ENCODE peak calls at places on chromosomes 12 and 14, in five cellular contexts. K is SK-N-SH, F is psoas muscle, U is Karpas-422, M is adrenal gland. Y is an unnamed sample. For H3K4me1 and H3K36me3, the result is how much of the 10 kb centered on the place peaks cover.

GRCh38 chr14:47585447-47585846 is 90.0 kb downstream of the MDGA2 start:
- DNase-seq in M (no peak), K (no peak), F (no peak), U (no peak), Y (no peak)

GRCh38 chr12:63927511-63927910 is 83.0 kb downstream of the SRGAP1 start:
- DNase-seq in F (no peak), M (no peak), K (no peak), U (no peak), Y (no peak)

GRCh38 chr12:402127-402456 is 648 bp downstream of the CCDC77 start:
- DNase-seq in M (no peak), U (peak), F (no peak), K (peak), Y (no peak)

GRCh38 chr14:23324455-23324846 is 3.2 kb downstream of the PABPN1 start:
- DNase-seq in M (no peak), F (no peak), K (no peak), U (no peak), Y (no peak)

GRCh38 chr12:50764116-50764860 is 387 bp downstream of the ATF1 start:
- DNase-seq in M (peak), U (no peak), F (peak), K (peak), Y (no peak)

GRCh38 chr12:19140381-19141236 is 11.1 kb downstream of the PLEKHA5 start:
- DNase-seq in K (no peak), M (peak), U (no peak), F (no peak), Y (no peak)

GRCh38 chr12:121793501-121793835 is at the start of gene RHOF:
- DNase-seq in K (peak), U (peak), F (no peak), M (peak), Y (no peak)

GRCh38 chr12:98513379-98514318 is 1.7 kb upstream of the TMPO start:
- DNase-seq in M (no peak), F (no peak), K (no peak), U (peak), Y (no peak)

GRCh38 chr12:107586256-107586970 is 99.2 kb upstream of the PWP1 start:
- DNase-seq in K (no peak), M (no peak), U (no peak), F (no peak), Y (no peak)

GRCh38 chr14:93533864-93534263 is 103.1 kb downstream of the UNC79 start:
- DNase-seq in K (no peak), M (no peak), U (peak), F (no peak), Y (no peak)

GRCh38 chr12:131048611-131048990 is 94.9 kb downstream of the ADGRD1 start:
- DNase-seq in U (no peak), F (no peak), K (no peak), M (no peak), Y (no peak)

GRCh38 chr12:128844031-128844635 is 9.1 kb upstream of the GLT1D1 start:
- DNase-seq in M (no peak), U (no peak), F (no peak), K (peak), Y (no peak)

GRCh38 chr14:63287661-63288483 is 30.9 kb downstream of the GPHB5 start:
- DNase-seq in M (no peak), U (no peak), F (no peak), K (no peak), Y (no peak)

GRCh38 chr14:50816419-50817047 is 14.4 kb downstream of the NIN start:
- DNase-seq in U (no peak), K (no peak), M (no peak), F (no peak), Y (no peak)

GRCh38 chr12:119781804-119782203 is 95.3 kb downstream of the CIT start:
- DNase-seq in M (no peak), K (no peak), F (no peak), U (peak), Y (no peak)

GRCh38 chr14:33676135-33676566 is 274.7 kb downstream of the EGLN3 start:
- DNase-seq in U (peak), M (peak), F (no peak), K (peak), Y (no peak)

GRCh38 chr12:95802482-95803264 is 12.1 kb upstream of the NTN4 start:
- DNase-seq in U (no peak), M (no peak), K (no peak), F (no peak), Y (no peak)

GRCh38 chr12:129772463-129773169 is 131.2 kb downstream of the TMEM132D start:
- DNase-seq in U (no peak), F (no peak), K (no peak), M (no peak), Y (no peak)

GRCh38 chr12:108839011-108839889 is 18.1 kb downstream of the SSH1 start:
- DNase-seq in K (peak), M (peak), F (peak), U (no peak), Y (no peak)
- H3K4me1 ChIP-seq in K (under half), M (under half), F (half or more), U (under half), Y (half or more)

GRCh38 chr14:103662591-103662990 is 33.6 kb downstream of the KLC1 start:
- DNase-seq in F (no peak), U (no peak), K (no peak), M (no peak), Y (no peak)
- H3K36me3 ChIP-seq in F (half or more), U (under half), K (half or more), M (half or more), Y (under half)

GRCh38 chr14:65594153-65594881 is 181.8 kb downstream of the FUT8 start:
- DNase-seq in K (no peak), F (no peak), M (no peak), U (no peak), Y (no peak)
- H3K4me3 ChIP-seq in K (no peak), F (no peak), M (no peak), U (no peak), Y (no peak)

DNA sequence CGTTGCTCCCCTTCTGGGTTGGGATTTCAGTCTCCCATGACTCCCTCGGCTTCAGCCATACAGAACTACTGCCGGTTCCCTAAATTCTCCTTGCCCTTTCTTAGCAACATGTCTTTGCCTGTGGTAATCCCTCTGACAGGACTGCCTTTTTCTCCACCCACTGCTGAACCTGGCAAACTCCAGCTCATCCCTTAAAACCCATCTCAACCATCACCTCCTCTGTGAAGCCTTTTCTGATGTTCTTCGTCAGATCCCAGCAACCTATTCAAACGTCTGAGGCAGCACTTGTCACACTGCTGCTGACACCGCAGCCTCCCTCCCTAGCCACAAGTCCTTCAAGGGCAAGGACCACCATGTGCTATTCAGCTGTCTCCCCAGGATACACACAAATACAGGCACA is 10.2 kb upstream of the SMUG1 start:
- DNase-seq in F (no peak), U (no peak), K (no peak), M (no peak), Y (no peak)
- H3K4me1 ChIP-seq in F (under half), U (under half), K (under half), M (under half), Y (under half)

DNA sequence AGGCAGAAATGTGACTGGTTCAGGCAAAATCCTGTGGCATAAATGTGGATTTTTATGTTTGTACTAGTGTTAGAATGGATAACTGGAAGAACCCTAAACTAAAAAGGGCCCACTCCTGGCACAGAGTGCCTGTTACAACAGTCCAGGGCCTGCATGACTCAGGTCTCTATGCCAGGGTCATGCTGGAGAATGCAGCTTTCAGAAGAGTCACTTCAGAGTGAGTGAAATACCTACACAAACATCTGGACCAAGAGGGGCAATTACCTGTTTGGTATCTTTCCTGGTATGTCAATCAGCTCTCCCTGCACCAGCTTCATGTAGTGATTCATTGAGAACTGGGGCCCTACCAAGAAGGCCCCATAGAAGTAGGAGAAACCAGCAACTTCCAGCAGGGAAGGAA is 10.0 kb downstream of the EMG1 start:
- DNase-seq in K (no peak), M (peak), F (no peak), U (no peak), Y (no peak)
- H3K36me3 ChIP-seq in K (under half), M (half or more), F (half or more), U (half or more), Y (half or more)

DNA sequence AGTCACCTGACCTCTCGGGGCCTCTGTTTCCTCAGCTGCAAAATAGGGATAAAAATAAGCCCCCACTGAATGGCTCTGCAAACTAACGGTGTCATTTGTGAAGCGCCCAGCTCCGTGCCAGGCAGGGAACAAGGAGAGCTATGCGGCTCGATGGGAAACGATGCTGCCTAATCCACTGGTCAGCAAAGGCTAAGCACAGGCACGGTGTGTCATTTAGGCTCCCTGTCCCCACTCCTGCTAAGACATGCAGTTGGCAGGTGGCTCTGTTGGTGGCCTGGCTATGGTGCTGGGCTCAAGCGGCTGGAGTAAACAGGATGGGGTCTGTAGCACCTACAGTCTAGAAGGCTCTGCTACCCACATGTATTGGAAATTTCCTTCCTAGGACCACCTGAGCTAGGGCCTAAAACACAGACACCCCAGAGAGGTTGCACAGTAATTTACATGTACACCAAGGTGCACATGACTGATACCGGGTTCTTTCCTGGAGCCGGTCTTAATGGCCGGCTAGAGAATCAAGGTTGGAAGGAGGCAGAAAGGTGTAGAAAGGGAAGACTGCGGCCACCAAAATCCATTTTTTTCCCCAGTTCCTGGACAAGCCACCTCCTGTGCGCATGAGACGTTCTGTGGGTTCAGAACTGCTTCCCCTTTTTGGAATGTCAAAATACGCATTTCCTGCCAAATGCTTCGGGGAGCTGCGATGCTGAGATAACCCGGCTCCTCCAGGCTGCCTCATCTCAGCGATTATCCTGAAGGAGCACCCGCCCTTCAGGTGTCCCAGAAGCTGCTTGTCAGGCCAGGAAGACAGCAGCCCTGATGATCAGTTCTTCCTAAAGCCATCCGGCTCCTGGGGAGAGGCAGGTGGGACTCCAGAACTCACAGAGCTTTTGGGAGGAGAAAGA is 1.0 kb downstream of the CACNA2D4 start:
- DNase-seq in M (peak), K (peak), U (peak), F (no peak), Y (no peak)
- H3K4me3 ChIP-seq in M (no peak), K (no peak), U (no peak), F (peak), Y (peak)

DNA sequence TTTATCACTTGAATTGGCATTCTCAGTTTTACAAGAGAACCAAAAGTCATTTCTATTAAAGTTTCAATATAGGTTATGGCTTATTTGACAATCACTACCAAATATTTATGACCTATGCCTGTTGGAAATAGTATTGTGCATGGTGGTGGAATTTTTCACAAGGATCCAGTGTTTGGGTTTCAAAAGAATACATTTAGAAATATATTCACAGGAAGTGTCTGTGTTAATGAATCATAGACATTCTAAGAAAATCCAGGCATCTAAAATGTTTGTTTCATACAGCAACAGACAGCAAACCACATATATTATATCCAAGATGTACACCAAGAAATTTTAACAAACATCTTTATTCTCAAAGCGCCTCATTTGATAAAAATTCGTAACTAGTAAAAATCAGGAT is 92.7 kb downstream of the MED13L start:
- DNase-seq in F (no peak), M (no peak), U (no peak), K (no peak), Y (no peak)
- H3K4me1 ChIP-seq in F (half or more), M (under half), U (under half), K (under half), Y (under half)

GRCh38 chr12:91171475-91171874 is 11.1 kb downstream of the DCN start:
- DNase-seq in F (no peak), U (no peak), K (peak), M (no peak), Y (no peak)
- H3K36me3 ChIP-seq in F (under half), U (under half), K (under half), M (under half), Y (under half)

DNA sequence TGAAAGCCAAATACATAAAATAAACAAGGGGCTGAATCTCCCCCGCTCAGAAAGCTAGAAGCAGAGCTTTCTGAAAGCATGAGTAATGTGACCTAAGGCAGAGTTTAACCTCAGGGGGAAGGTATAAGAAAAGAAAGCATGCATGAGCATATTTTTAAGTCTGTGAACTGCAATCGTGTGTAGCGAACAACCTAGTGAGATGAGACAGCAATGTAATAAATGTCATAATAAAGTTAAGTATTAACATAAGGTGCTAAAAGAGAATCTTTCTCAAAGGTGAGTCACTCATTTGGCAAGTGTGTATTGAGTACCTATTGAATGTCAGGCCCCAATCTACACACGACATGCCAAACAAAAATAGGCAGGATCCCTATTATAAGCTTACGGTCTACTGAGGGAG is 14.2 kb upstream of the WDR20 start:
- DNase-seq in F (no peak), K (no peak), M (no peak), U (no peak), Y (no peak)
- H3K4me3 ChIP-seq in F (no peak), K (no peak), M (no peak), U (no peak), Y (no peak)

DNA sequence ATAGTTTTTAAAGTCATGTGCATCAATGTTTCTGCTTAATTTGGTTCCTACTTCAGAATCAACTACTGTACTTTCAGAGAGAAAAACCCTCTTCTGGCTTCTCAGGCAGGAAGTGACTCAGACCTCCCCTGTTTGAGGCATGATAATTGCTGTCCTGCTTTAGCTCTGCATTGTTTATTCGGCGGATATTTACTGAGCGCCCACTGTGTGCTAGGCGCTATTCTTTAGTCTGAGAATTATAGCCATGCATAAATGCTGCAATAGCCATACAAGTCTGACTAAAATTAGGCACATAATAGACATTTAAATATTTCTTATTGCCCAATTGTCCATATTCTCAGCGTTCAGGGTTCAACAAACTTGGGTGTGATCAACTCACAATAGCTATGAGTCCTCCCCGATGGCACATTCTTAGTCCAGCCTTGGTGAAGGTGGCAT is 6.1 kb upstream of the AMIGO2 start:
- DNase-seq in F (no peak), M (no peak), U (no peak), K (no peak), Y (no peak)
- H3K4me1 ChIP-seq in F (under half), M (under half), U (under half), K (under half), Y (half or more)

Y was measured in thoracic aorta.